ENCODE peak calls at places on chromosomes 12 and 14, in nine cellular contexts. One of them, this sample, is unnamed.

GRCh38 chr12:28876423-28876822 is 272.7 kb upstream of the FAR2 start:
- DNase-seq in lower leg skin: no peak
- DNase-seq in activated CD8-positive, alpha-beta memory T cell treated with anti-CD3 and anti-CD28 coated beads for 1 hour: no peak
- DNase-seq in head of caudate nucleus: no peak
- DNase-seq in frontal cortex: no peak
- DNase-seq in NCI-H510A treated with DMSO at 0.1 percent for 48 hours: no peak
- DNase-seq in naive B cell: no peak
- DNase-seq in choroid plexus epithelial cell: no peak
- DNase-seq in fibroblast of lung: no peak
- DNase-seq in this sample: no peak

GRCh38 chr14:99187858-99188257 is 84.1 kb downstream of the BCL11B start:
- DNase-seq in choroid plexus epithelial cell: no peak
- DNase-seq in naive B cell: no peak
- DNase-seq in head of caudate nucleus: no peak
- DNase-seq in activated CD8-positive, alpha-beta memory T cell treated with anti-CD3 and anti-CD28 coated beads for 1 hour: no peak
- DNase-seq in NCI-H510A treated with DMSO at 0.1 percent for 48 hours: no peak
- DNase-seq in lower leg skin: no peak
- DNase-seq in fibroblast of lung: no peak
- DNase-seq in frontal cortex: no peak
- DNase-seq in this sample: no peak

GRCh38 chr14:85252011-85252410 is 277.9 kb upstream of the FLRT2 start:
- DNase-seq in NCI-H510A treated with DMSO at 0.1 percent for 48 hours: no peak
- DNase-seq in head of caudate nucleus: no peak
- DNase-seq in fibroblast of lung: peak; percentile 72
- DNase-seq in choroid plexus epithelial cell: peak; percentile 80
- DNase-seq in activated CD8-positive, alpha-beta memory T cell treated with anti-CD3 and anti-CD28 coated beads for 1 hour: no peak
- DNase-seq in naive B cell: no peak
- DNase-seq in frontal cortex: no peak
- DNase-seq in lower leg skin: no peak
- DNase-seq in this sample: no peak

GRCh38 chr14:99006271-99006670 is 265.7 kb downstream of the BCL11B start:
- DNase-seq in NCI-H510A treated with DMSO at 0.1 percent for 48 hours: no peak
- DNase-seq in choroid plexus epithelial cell: no peak
- DNase-seq in head of caudate nucleus: no peak
- DNase-seq in lower leg skin: no peak
- DNase-seq in frontal cortex: no peak
- DNase-seq in fibroblast of lung: no peak
- DNase-seq in activated CD8-positive, alpha-beta memory T cell treated with anti-CD3 and anti-CD28 coated beads for 1 hour: no peak
- DNase-seq in naive B cell: no peak
- DNase-seq in this sample: no peak

GRCh38 chr12:510071-510825 is 50.5 kb downstream of the B4GALNT3 start:
- DNase-seq in naive B cell: no peak
- DNase-seq in activated CD8-positive, alpha-beta memory T cell treated with anti-CD3 and anti-CD28 coated beads for 1 hour: no peak
- DNase-seq in choroid plexus epithelial cell: no peak
- DNase-seq in frontal cortex: no peak
- DNase-seq in NCI-H510A treated with DMSO at 0.1 percent for 48 hours: peak; percentile 87
- DNase-seq in fibroblast of lung: no peak
- DNase-seq in head of caudate nucleus: peak; percentile 45
- DNase-seq in lower leg skin: peak; percentile 33
- DNase-seq in this sample: peak; percentile 53

GRCh38 chr12:129871991-129872969 is 31.5 kb downstream of the TMEM132D start:
- DNase-seq in NCI-H510A treated with DMSO at 0.1 percent for 48 hours: peak; percentile 92
- DNase-seq in naive B cell: no peak
- DNase-seq in lower leg skin: no peak
- DNase-seq in choroid plexus epithelial cell: no peak
- DNase-seq in activated CD8-positive, alpha-beta memory T cell treated with anti-CD3 and anti-CD28 coated beads for 1 hour: no peak
- DNase-seq in fibroblast of lung: no peak
- DNase-seq in head of caudate nucleus: no peak
- DNase-seq in frontal cortex: no peak
- DNase-seq in this sample: peak; percentile 64

GRCh38 chr12:80509781-80510556 is 65.9 kb downstream of the PTPRQ start:
- DNase-seq in frontal cortex: no peak
- DNase-seq in lower leg skin: no peak
- DNase-seq in choroid plexus epithelial cell: peak; percentile 71
- DNase-seq in NCI-H510A treated with DMSO at 0.1 percent for 48 hours: no peak
- DNase-seq in fibroblast of lung: peak; percentile 75
- DNase-seq in activated CD8-positive, alpha-beta memory T cell treated with anti-CD3 and anti-CD28 coated beads for 1 hour: no peak
- DNase-seq in head of caudate nucleus: no peak
- DNase-seq in naive B cell: no peak
- DNase-seq in this sample: no peak

GRCh38 chr12:7642876-7643309 is 22.8 kb downstream of the APOBEC1 start:
- DNase-seq in activated CD8-positive, alpha-beta memory T cell treated with anti-CD3 and anti-CD28 coated beads for 1 hour: no peak
- DNase-seq in head of caudate nucleus: no peak
- DNase-seq in NCI-H510A treated with DMSO at 0.1 percent for 48 hours: no peak
- DNase-seq in fibroblast of lung: peak; percentile 1
- DNase-seq in naive B cell: no peak
- DNase-seq in choroid plexus epithelial cell: peak; percentile 18
- DNase-seq in lower leg skin: no peak
- DNase-seq in frontal cortex: no peak
- DNase-seq in this sample: no peak

GRCh38 chr12:46391630-46392029 is 19.1 kb upstream of the SLC38A2 start:
- DNase-seq in frontal cortex: no peak
- DNase-seq in lower leg skin: no peak
- DNase-seq in head of caudate nucleus: no peak
- DNase-seq in NCI-H510A treated with DMSO at 0.1 percent for 48 hours: no peak
- DNase-seq in fibroblast of lung: peak; percentile 76
- DNase-seq in choroid plexus epithelial cell: peak; percentile 77
- DNase-seq in naive B cell: no peak
- DNase-seq in activated CD8-positive, alpha-beta memory T cell treated with anti-CD3 and anti-CD28 coated beads for 1 hour: no peak
- DNase-seq in this sample: no peak

GRCh38 chr14:36091096-36091495 is 85.4 kb downstream of the PTCSC3 start:
- DNase-seq in choroid plexus epithelial cell: peak; percentile 41
- DNase-seq in frontal cortex: peak; percentile 12
- DNase-seq in lower leg skin: no peak
- DNase-seq in naive B cell: no peak
- DNase-seq in NCI-H510A treated with DMSO at 0.1 percent for 48 hours: peak; percentile 73
- DNase-seq in head of caudate nucleus: no peak
- DNase-seq in fibroblast of lung: peak; percentile 96
- DNase-seq in activated CD8-positive, alpha-beta memory T cell treated with anti-CD3 and anti-CD28 coated beads for 1 hour: no peak
- DNase-seq in this sample: no peak

GRCh38 chr12:83954939-83955601 is 957.5 kb downstream of the SLC6A15 start:
- DNase-seq in head of caudate nucleus: no peak
- DNase-seq in activated CD8-positive, alpha-beta memory T cell treated with anti-CD3 and anti-CD28 coated beads for 1 hour: no peak
- DNase-seq in lower leg skin: no peak
- DNase-seq in frontal cortex: no peak
- DNase-seq in NCI-H510A treated with DMSO at 0.1 percent for 48 hours: no peak
- DNase-seq in choroid plexus epithelial cell: peak; percentile 41
- DNase-seq in fibroblast of lung: no peak
- DNase-seq in naive B cell: no peak
- DNase-seq in this sample: no peak

GRCh38 chr12:28569698-28570411 is 379.6 kb downstream of the CCDC91 start:
- DNase-seq in choroid plexus epithelial cell: peak; percentile 68
- DNase-seq in lower leg skin: peak; percentile 43
- DNase-seq in head of caudate nucleus: no peak
- DNase-seq in activated CD8-positive, alpha-beta memory T cell treated with anti-CD3 and anti-CD28 coated beads for 1 hour: no peak
- DNase-seq in NCI-H510A treated with DMSO at 0.1 percent for 48 hours: no peak
- DNase-seq in frontal cortex: no peak
- DNase-seq in fibroblast of lung: peak; percentile 93
- DNase-seq in naive B cell: no peak
- DNase-seq in this sample: no peak

GRCh38 chr14:61925043-61925442 is 162.8 kb downstream of the SNAPC1 start:
- DNase-seq in naive B cell: peak; percentile 38
- DNase-seq in fibroblast of lung: peak; percentile 28
- DNase-seq in lower leg skin: no peak
- DNase-seq in head of caudate nucleus: peak; percentile 34
- DNase-seq in NCI-H510A treated with DMSO at 0.1 percent for 48 hours: no peak
- DNase-seq in activated CD8-positive, alpha-beta memory T cell treated with anti-CD3 and anti-CD28 coated beads for 1 hour: no peak
- DNase-seq in frontal cortex: no peak
- DNase-seq in choroid plexus epithelial cell: peak; percentile 46
- DNase-seq in this sample: no peak

GRCh38 chr14:85125331-85125730 is 404.6 kb upstream of the FLRT2 start:
- DNase-seq in lower leg skin: no peak
- DNase-seq in fibroblast of lung: peak; percentile 2
- DNase-seq in naive B cell: no peak
- DNase-seq in activated CD8-positive, alpha-beta memory T cell treated with anti-CD3 and anti-CD28 coated beads for 1 hour: no peak
- DNase-seq in frontal cortex: no peak
- DNase-seq in NCI-H510A treated with DMSO at 0.1 percent for 48 hours: no peak
- DNase-seq in head of caudate nucleus: no peak
- DNase-seq in choroid plexus epithelial cell: no peak
- DNase-seq in this sample: no peak

GRCh38 chr14:88305923-88306322 is 17.1 kb downstream of the KCNK10 start:
- DNase-seq in frontal cortex: no peak
- DNase-seq in lower leg skin: no peak
- DNase-seq in naive B cell: no peak
- DNase-seq in NCI-H510A treated with DMSO at 0.1 percent for 48 hours: no peak
- DNase-seq in choroid plexus epithelial cell: no peak
- DNase-seq in head of caudate nucleus: no peak
- DNase-seq in fibroblast of lung: no peak
- DNase-seq in activated CD8-positive, alpha-beta memory T cell treated with anti-CD3 and anti-CD28 coated beads for 1 hour: no peak
- DNase-seq in this sample: no peak